ENCODE peak calls at places on chromosome 9, in seven cellular contexts. A is SK-N-SH, B is K562, V is esophagus muscularis mucosa, M is A549, Q is HepG2, C is tibial nerve. U is an unnamed sample.

GRCh38 chr9:125513634-125514413 is 193.2 kb downstream of the MAPKAP1 start:
- DNase-seq in A (no peak), B (peak; percentile 36), V (peak; percentile 91), M (peak; percentile 34), Q (peak; percentile 68), C (no peak), U (peak; percentile 45)

GRCh38 chr9:134128727-134129679 is 6.9 kb upstream of the WDR5 start:
- DNase-seq in A (no peak), B (no peak), V (no peak), M (no peak), Q (no peak), C (peak; percentile 57), U (no peak)

GRCh38 chr9:37404590-37404989 is 17.9 kb upstream of the GRHPR start:
- DNase-seq in A (no peak), B (no peak), V (no peak), M (no peak), Q (no peak), C (no peak), U (no peak)

GRCh38 chr9:100112677-100113336 is 13.8 kb downstream of the INVS start:
- DNase-seq in A (no peak), B (no peak), V (no peak), M (no peak), Q (no peak), C (no peak), U (no peak)

GRCh38 chr9:110217656-110218099 is 9.7 kb upstream of the C9orf152 start:
- DNase-seq in A (peak; percentile 35), B (peak; percentile 24), V (no peak), M (peak; percentile 63), Q (peak; percentile 52), C (no peak), U (no peak)

GRCh38 chr9:106970219-106970975 is 107.4 kb downstream of the ZNF462 start:
- DNase-seq in A (no peak), B (no peak), V (no peak), M (no peak), Q (no peak), C (no peak), U (no peak)

GRCh38 chr9:126301985-126302603 is 24.5 kb upstream of the MVB12B start:
- DNase-seq in A (peak; percentile 77), B (peak; percentile 33), V (no peak), M (peak; percentile 64), Q (peak; percentile 69), C (peak; percentile 23), U (no peak)

GRCh38 chr9:136111190-136111589 is 7.5 kb downstream of the TMEM250 start:
- DNase-seq in A (no peak), B (no peak), V (no peak), M (no peak), Q (no peak), C (no peak), U (peak; percentile 13)

GRCh38 chr9:100352201-100352726 is 478 bp downstream of the TEX10 start:
- DNase-seq in A (no peak), B (peak; percentile 50), V (no peak), M (no peak), Q (no peak), C (no peak), U (no peak)

GRCh38 chr9:110047955-110048472 is 159.9 kb downstream of the C9orf152 start:
- DNase-seq in A (peak; percentile 58), B (no peak), V (no peak), M (no peak), Q (no peak), C (no peak), U (no peak)

GRCh38 chr9:70407081-70407503 is 7.4 kb downstream of the KLF9 start:
- DNase-seq in A (no peak), B (no peak), V (no peak), M (peak; percentile 35), Q (no peak), C (no peak), U (no peak)

GRCh38 chr9:125494555-125494920 is 212.5 kb downstream of the MAPKAP1 start:
- DNase-seq in A (no peak), B (no peak), V (no peak), M (no peak), Q (no peak), C (no peak), U (no peak)

GRCh38 chr9:25681270-25681669 is 3.0 kb upstream of the TUSC1 start:
- DNase-seq in A (no peak), B (no peak), V (no peak), M (no peak), Q (no peak), C (no peak), U (no peak)

GRCh38 chr9:115520626-115521025 is 402.7 kb upstream of the TNC start:
- DNase-seq in A (no peak), B (no peak), V (no peak), M (no peak), Q (no peak), C (no peak), U (no peak)

GRCh38 chr9:72443855-72444254 is 77.6 kb upstream of the TMC1 start:
- DNase-seq in A (no peak), B (no peak), V (no peak), M (peak; percentile 58), Q (no peak), C (no peak), U (no peak)

GRCh38 chr9:126436545-126437269 is 110.1 kb downstream of the MVB12B start:
- DNase-seq in A (peak; percentile 50), B (no peak), V (no peak), M (no peak), Q (no peak), C (no peak), U (no peak)

GRCh38 chr9:135224286-135224871 is 136.9 kb downstream of the OLFM1 start:
- DNase-seq in A (no peak), B (no peak), V (no peak), M (no peak), Q (no peak), C (no peak), U (no peak)

GRCh38 chr9:136833381-136834142 is 8.7 kb upstream of the AJM1 start:
- DNase-seq in A (no peak), B (no peak), V (no peak), M (no peak), Q (no peak), C (no peak), U (no peak)

GRCh38 chr9:130423272-130423671 is 21.5 kb upstream of the ASS1 start:
- DNase-seq in A (peak; percentile 88), B (no peak), V (no peak), M (no peak), Q (no peak), C (no peak), U (no peak)

GRCh38 chr9:26313108-26313507 is 579.5 kb downstream of the CAAP1 start:
- DNase-seq in A (peak; percentile 16), B (no peak), V (no peak), M (no peak), Q (no peak), C (no peak), U (no peak)

GRCh38 chr9:93097496-93098205 is 1.6 kb downstream of the CARD19 start:
- DNase-seq in A (no peak), B (no peak), V (no peak), M (no peak), Q (no peak), C (no peak), U (no peak)

GRCh38 chr9:123689701-123690428 is 240.1 kb downstream of the DENND1A start:
- DNase-seq in A (no peak), B (peak; percentile 47), V (no peak), M (no peak), Q (no peak), C (no peak), U (no peak)

GRCh38 chr9:121440265-121440664 is 59.4 kb downstream of the GGTA1 start:
- DNase-seq in A (peak; percentile 33), B (peak; percentile 24), V (no peak), M (peak; percentile 49), Q (peak; percentile 39), C (no peak), U (no peak)

GRCh38 chr9:35910613-35911488 is 1.6 kb downstream of the SPAAR start:
- DNase-seq in A (no peak), B (peak; percentile 44), V (no peak), M (peak; percentile 82), Q (peak; percentile 58), C (no peak), U (no peak)
- H3K4me3 ChIP-seq in A (no peak overlapping the region), B (no peak overlapping the region), V (peak overlapping the region; percentile 7), M (no peak overlapping the region), Q (no peak overlapping the region), C (no peak overlapping the region), U (no peak overlapping the region)

GRCh38 chr9:34025062-34025461 is 23.6 kb downstream of the UBAP2 start:
- DNase-seq in A (no peak), B (no peak), V (no peak), M (no peak), Q (no peak), C (no peak), U (no peak)

GRCh38 chr9:34027845-34028574 is 20.7 kb downstream of the UBAP2 start:
- DNase-seq in A (no peak), B (no peak), V (no peak), M (no peak), Q (no peak), C (no peak), U (no peak)

GRCh38 chr9:34025811-34026210 is 22.9 kb downstream of the UBAP2 start:
- DNase-seq in A (no peak), B (no peak), V (no peak), M (no peak), Q (no peak), C (no peak), U (no peak)
- H3K4me1 ChIP-seq in A (no peaks in the 10 kb centered on the region), B (no peaks in the 10 kb centered on the region), V (peaks cover 39% of the 10 kb centered on the region), M (no peaks in the 10 kb centered on the region), Q (no peaks in the 10 kb centered on the region), C (no peaks in the 10 kb centered on the region), U (peaks cover 3% of the 10 kb centered on the region)

DNA sequence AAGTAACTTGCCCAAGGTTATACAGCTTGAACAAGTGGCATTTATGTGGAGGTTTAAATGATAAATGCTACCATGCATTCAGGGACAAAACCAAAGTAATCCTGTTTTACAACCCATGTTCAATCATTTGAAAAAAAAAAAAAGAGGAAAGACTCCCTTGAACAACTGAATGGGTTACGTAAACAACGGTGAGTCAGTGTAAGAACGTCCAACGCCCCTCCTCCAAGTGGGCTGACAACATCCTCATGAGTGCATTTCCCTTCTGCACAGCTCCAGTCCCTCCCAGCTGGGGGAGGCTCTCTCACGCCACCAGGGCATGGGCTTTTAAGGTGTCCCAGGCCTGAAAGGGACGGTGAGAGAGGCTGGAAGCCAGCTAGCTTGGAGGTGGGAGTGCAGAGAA is 90.0 kb downstream of the PRRT1B start:
- DNase-seq in A (no peak), B (peak; percentile 93), V (peak; percentile 94), M (peak; percentile 89), Q (peak; percentile 80), C (peak; percentile 51), U (peak; percentile 69)
- TF ChIP-seq EP300 in A (no peak), B (peak; percentile 79), V (no peak), M (no peak), Q (no peak), C (peak; percentile 84), U (no peak)

DNA sequence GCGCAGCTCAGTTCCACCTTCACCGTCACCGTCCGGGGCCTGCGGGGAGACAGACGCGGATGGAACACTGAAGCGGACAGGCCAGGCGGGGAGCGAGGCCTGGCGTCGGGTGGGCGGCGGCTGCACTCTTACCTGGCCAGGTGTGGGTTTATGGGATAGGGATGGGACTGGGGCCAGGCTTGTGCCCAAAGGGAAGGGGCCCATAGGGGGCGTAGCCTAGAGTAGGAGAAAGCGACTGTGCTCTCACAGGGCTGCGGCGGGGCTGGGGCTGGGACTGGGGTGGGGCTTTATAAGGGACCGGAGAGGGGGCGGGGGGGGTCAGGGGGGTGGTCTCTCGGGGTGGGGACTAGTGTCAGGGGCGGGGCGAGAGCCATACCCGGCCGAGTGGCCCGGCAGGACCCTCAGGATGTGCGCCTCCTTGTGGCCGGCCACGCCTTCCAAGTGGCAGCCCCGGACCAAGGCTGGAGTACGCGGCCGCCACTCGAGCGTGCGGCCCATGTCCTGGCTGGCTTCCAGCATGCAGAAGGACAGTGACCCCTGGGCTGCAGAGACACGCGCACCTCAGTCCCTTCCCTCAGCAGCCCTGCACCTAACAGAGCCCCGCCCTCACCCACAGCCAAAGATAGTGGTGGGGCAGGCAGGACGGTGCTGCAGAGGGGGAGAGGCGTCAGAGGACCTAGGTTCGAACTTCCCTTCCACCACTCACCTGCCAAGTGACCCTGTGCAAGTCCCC is 22.8 kb downstream of the FPGS start:
- DNase-seq in A (peak; percentile 80), B (peak; percentile 86), V (no peak), M (peak; percentile 45), Q (peak; percentile 56), C (no peak), U (no peak)
- H3K4me3 ChIP-seq in A (no peak overlapping the region), B (peak overlapping the region; percentile 24), V (no peak overlapping the region), M (no peak overlapping the region), Q (no peak overlapping the region), C (no peak overlapping the region), U (no peak overlapping the region)